ENCODE peak calls at places on chromosome 19, in five cellular contexts. S, T, V, N and A are unnamed samples.

GRCh38 chr19:2578911-2579677 is 103.2 kb downstream of the GADD45B start:
- DNase-seq in S (peak), T (peak), V (peak), N (peak), A (peak)

GRCh38 chr19:3656073-3656746 is 29.6 kb upstream of the CACTIN start:
- DNase-seq in S (no peak), T (no peak), V (no peak), N (no peak), A (no peak)

GRCh38 chr19:4980838-4981680 is 12.1 kb downstream of the KDM4B start:
- DNase-seq in S (no peak), T (no peak), V (no peak), N (no peak), A (no peak)

GRCh38 chr19:39032164-39032918 is at the start of gene FBXO27:
- DNase-seq in S (peak), T (peak), V (peak), N (no peak), A (no peak)

GRCh38 chr19:18915639-18916038 is 3.5 kb downstream of the COPE start:
- DNase-seq in S (peak), T (no peak), V (peak), N (no peak), A (no peak)

GRCh38 chr19:45324349-45324907 is 1.8 kb upstream of the CKM start:
- DNase-seq in S (no peak), T (no peak), V (no peak), N (no peak), A (no peak)

GRCh38 chr19:1602091-1602707 is 3.1 kb downstream of the UQCR11 start:
- DNase-seq in S (no peak), T (no peak), V (no peak), N (no peak), A (no peak)

GRCh38 chr19:4916292-4917082 is 7.2 kb downstream of the UHRF1 start:
- DNase-seq in S (peak), T (no peak), V (no peak), N (no peak), A (no peak)

GRCh38 chr19:13764821-13765394 is 586 bp downstream of the MRI1 start:
- DNase-seq in S (peak), T (no peak), V (peak), N (no peak), A (no peak)

GRCh38 chr19:33175886-33176669 is 18.1 kb upstream of the LRP3 start:
- DNase-seq in S (peak), T (no peak), V (no peak), N (no peak), A (peak)

GRCh38 chr19:1786668-1787067 is 25.4 kb downstream of the ATP8B3 start:
- DNase-seq in S (no peak), T (no peak), V (no peak), N (no peak), A (no peak)

GRCh38 chr19:30276312-30276884 is 95.8 kb upstream of the ZNF536 start:
- DNase-seq in S (no peak), T (no peak), V (no peak), N (no peak), A (no peak)

GRCh38 chr19:15265214-15265613 is 33.0 kb upstream of the EPHX3 start:
- DNase-seq in S (no peak), T (no peak), V (no peak), N (no peak), A (no peak)

GRCh38 chr19:39093761-39094160 is 9.6 kb downstream of the ACP7 start:
- DNase-seq in S (no peak), T (no peak), V (no peak), N (peak), A (no peak)

GRCh38 chr19:42291437-42291815 is 10.5 kb upstream of the PRR19 start:
- DNase-seq in S (no peak), T (no peak), V (no peak), N (no peak), A (no peak)

GRCh38 chr19:15636026-15636425 is 4.7 kb upstream of the CYP4F3 start:
- DNase-seq in S (no peak), T (no peak), V (no peak), N (no peak), A (no peak)